ENCODE peak calls at places on chromosomes 5 and 9, in ten cellular contexts. R is foreskin fibroblast, V is SK-N-SH, L is brain microvascular endothelial cell, D is stomach, Y is astrocyte of the cerebellum, Z is upper lobe of left lung, E is adrenal gland, J is GM12864, I is cardiac fibroblast. P is an unnamed sample.

GRCh38 chr5:127878174-127878750 is 175.1 kb downstream of the CCDC192 start:
- DNase-seq in R (peak; percentile 65), V (peak; percentile 12), L (peak; percentile 53), D (peak; percentile 76), Y (no peak), Z (peak; percentile 60), E (peak; percentile 63), J (no peak), I (peak; percentile 72), P (no peak)

GRCh38 chr9:107425110-107426025 is 64.2 kb downstream of the KLF4 start:
- DNase-seq in R (peak; percentile 78), V (peak; percentile 74), L (peak; percentile 43), D (peak; percentile 87), Y (no peak), Z (peak; percentile 84), E (peak; percentile 63), J (no peak), I (peak; percentile 92), P (peak; percentile 26)

GRCh38 chr9:15873573-15874177 is 320.8 kb downstream of the CCDC171 start:
- DNase-seq in R (peak; percentile 76), V (peak; percentile 35), L (peak; percentile 16), D (no peak), Y (peak; percentile 71), Z (no peak), E (no peak), J (no peak), I (peak; percentile 81), P (peak; percentile 11)

GRCh38 chr5:28855631-28856030 is 1817.2 kb upstream of the CDH9 start:
- DNase-seq in R (no peak), V (no peak), L (no peak), D (no peak), Y (no peak), Z (no peak), E (no peak), J (no peak), I (no peak), P (no peak)

GRCh38 chr5:68464424-68464823 is 248.9 kb downstream of the PIK3R1 start:
- DNase-seq in R (peak; percentile 45), V (no peak), L (peak; percentile 41), D (no peak), Y (peak; percentile 31), Z (no peak), E (no peak), J (no peak), I (peak; percentile 33), P (no peak)

GRCh38 chr5:171295299-171295698 is 13.7 kb upstream of the TLX3 start:
- DNase-seq in R (no peak), V (no peak), L (peak; percentile 16), D (no peak), Y (no peak), Z (no peak), E (no peak), J (no peak), I (peak; percentile 15), P (no peak)

GRCh38 chr5:149200355-149200754 is 59.1 kb downstream of the ABLIM3 start:
- DNase-seq in R (no peak), V (no peak), L (no peak), D (no peak), Y (no peak), Z (no peak), E (no peak), J (no peak), I (peak; percentile 78), P (no peak)

GRCh38 chr9:104808030-104808614 is 44.2 kb downstream of the NIPSNAP3B start:
- DNase-seq in R (peak; percentile 76), V (peak; percentile 62), L (no peak), D (peak; percentile 30), Y (peak; percentile 44), Z (no peak), E (no peak), J (no peak), I (peak; percentile 53), P (no peak)

GRCh38 chr5:96337048-96337781 is 95.8 kb downstream of the PCSK1 start:
- DNase-seq in R (no peak), V (no peak), L (no peak), D (no peak), Y (no peak), Z (no peak), E (no peak), J (no peak), I (no peak), P (no peak)

GRCh38 chr5:125461641-125462072 is 715.2 kb upstream of the ZNF608 start:
- DNase-seq in R (no peak), V (no peak), L (no peak), D (no peak), Y (no peak), Z (no peak), E (no peak), J (no peak), I (peak; percentile 18), P (no peak)

GRCh38 chr9:28301281-28301680 is 728.0 kb upstream of the C9orf72 start:
- DNase-seq in R (peak; percentile 3), V (no peak), L (no peak), D (no peak), Y (no peak), Z (no peak), E (no peak), J (no peak), I (no peak), P (no peak)

GRCh38 chr9:127444921-127445850 is 6.0 kb downstream of the RPL12 start:
- DNase-seq in R (peak; percentile 74), V (no peak), L (no peak), D (no peak), Y (no peak), Z (no peak), E (no peak), J (no peak), I (peak; percentile 45), P (no peak)

DNA sequence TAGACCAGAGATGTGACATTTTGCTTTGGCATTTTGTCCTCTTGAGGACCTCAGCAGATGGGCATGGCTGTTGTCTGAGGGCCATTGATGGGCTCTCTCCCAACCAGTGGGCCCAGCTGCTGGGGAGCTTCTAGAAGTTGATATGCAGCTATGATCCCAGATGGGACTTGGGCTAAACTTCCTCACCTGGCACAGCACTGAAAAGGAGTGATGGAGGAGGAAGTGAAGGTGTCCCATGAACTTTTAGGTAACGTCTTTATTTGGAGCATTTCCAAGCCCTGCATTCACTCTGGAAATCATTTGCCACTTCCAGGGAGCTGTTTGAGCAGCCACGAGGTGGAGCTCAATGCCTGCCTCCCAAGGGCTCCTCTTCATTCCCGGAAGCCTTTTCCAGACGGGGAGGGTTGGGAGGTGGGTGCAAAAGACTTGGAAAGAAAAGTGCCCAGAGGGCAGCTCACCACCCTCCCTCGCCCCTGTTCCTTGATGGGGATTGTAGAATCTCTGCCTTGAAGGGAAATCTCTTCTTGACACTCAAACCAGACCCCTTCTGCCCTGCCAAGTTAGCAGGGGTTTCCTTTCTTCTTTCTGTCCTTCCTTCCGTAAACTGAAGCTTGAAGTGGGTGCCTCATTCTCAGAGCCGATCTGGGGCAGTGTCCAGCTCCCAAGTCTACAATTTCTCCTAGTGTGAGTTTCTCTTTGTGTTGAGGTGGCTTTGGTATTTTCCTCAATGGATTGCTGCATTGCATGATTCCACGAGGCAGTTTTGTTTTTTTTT is 18.1 kb upstream of the NEUROG1 start:
- DNase-seq in R (peak; percentile 73), V (no peak), L (peak; percentile 21), D (peak; percentile 40), Y (no peak), Z (peak; percentile 49), E (no peak), J (no peak), I (peak; percentile 20), P (no peak)
- TF ChIP-seq CTCF in R (peak; percentile 38), V (peak; percentile 46), L (peak; percentile 63), D (no peak), Y (peak; percentile 55), Z (no peak), E (no peak), J (peak; percentile 2), I (peak; percentile 24), P (peak; percentile 67)

DNA sequence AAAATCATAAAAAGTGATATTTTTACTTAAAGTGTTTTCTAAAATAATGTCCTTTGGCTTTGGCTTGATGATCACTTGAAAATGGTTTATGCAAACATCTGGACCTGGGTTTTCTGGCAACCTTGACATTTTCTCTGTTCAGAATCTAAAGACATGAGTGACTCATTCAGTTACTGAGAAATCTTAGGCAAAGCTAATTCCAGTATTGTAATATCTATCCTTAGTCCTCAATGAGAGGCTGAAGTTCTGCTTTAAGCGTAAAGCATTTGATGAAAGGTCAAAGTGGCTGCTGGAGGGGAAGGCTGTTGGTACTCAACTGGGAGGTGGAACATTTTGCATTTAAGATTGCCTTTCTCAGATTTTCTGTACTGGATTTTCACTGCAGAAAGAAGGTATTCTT is 2.3 kb downstream of the MAN2A1 start:
- DNase-seq in R (peak; percentile 74), V (no peak), L (peak; percentile 15), D (no peak), Y (no peak), Z (no peak), E (peak; percentile 12), J (no peak), I (peak; percentile 45), P (peak; percentile 16)
- H3K4me3 ChIP-seq in R (peak overlapping the region; percentile 93), V (peak overlapping the region; percentile 93), L (peak overlapping the region; percentile 1), D (peak overlapping the region; percentile 80), Y (peak overlapping the region; percentile 83), Z (no peak overlapping the region), E (peak overlapping the region; percentile 80), J (peak overlapping the region; percentile 67), I (no peak overlapping the region), P (peak overlapping the region; percentile 88)

DNA sequence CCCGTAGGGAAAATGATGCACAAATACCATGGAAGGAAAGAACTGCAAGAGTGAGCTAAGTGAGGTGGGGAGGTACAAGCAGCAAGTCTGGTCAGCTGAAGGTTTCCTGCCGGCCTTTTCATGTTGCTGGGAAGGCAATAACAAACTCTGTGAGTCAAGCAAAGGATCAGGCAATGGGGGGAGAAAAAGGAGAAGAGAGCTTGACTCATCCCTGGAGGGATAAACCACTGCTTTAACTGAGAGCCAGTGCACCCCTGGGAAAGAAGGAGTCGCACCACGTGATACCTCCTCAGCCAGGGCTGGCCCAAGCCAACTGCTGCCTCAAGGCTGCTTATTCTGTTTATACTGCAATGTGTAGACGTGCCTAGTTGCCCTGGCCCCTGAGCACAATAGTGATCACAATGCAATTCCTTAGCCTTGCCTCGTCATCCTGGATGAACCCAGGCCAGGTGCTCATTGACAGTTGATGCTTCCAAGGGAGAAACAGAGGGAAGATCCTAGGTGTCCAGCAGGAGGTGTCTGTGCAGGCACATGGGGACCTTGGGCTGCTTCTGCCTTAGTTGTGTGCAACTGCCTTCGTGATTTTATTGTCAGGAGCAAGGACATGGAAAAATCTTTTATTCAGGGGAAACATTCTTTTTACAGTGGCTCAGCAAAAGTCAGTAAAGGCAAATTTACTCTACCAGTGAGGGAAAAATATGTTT is 203.0 kb upstream of the TUT7 start:
- DNase-seq in R (peak; percentile 86), V (no peak), L (peak; percentile 82), D (no peak), Y (no peak), Z (no peak), E (no peak), J (no peak), I (peak; percentile 67), P (no peak)
- TF ChIP-seq CTCF in R (no peak), V (no peak), L (no peak), D (no peak), Y (no peak), Z (no peak), E (no peak), J (no peak), I (no peak), P (no peak)

DNA sequence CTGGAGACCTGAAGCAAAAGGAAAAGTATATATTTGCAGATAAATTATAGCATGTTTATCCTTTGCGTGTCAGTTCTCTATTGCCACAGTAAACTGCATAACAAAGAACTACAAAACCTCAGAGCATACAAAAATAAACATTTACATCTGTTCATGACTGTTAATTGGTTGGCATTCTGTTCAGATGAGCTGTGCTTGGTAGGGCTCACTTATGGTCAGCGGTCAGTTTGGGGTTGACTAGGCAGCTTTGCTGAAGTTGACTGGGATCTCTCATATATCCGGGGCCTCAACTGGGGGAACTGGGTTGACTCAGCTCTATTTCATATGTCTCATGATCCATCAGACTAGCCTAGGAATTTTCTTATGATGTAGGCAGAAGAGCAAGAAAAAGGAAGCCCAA is 257.7 kb downstream of the TLE1 start:
- DNase-seq in R (peak; percentile 99), V (no peak), L (peak; percentile 90), D (no peak), Y (peak; percentile 67), Z (no peak), E (no peak), J (no peak), I (peak; percentile 34), P (no peak)
- H3K4me3 ChIP-seq in R (no peak overlapping the region), V (no peak overlapping the region), L (no peak overlapping the region), D (no peak overlapping the region), Y (no peak overlapping the region), Z (no peak overlapping the region), E (no peak overlapping the region), J (no peak overlapping the region), I (no peak overlapping the region), P (no peak overlapping the region)

P was measured in retinal pigment epithelial cell.